ENCODE peak calls at places on chromosomes 13 and 19, in eight cellular contexts. X, I, P, Y, N, W, F and T are unnamed samples.

GRCh38 chr13:77810430-77810829 is 108.2 kb downstream of the EDNRB start:
- DNase-seq in F (no peak), X (no peak), I (peak), N (no peak), W (no peak), P (no peak), Y (peak), T (no peak)

GRCh38 chr13:36192166-36192565 is 22.2 kb downstream of the SOHLH2 start:
- DNase-seq in P (no peak), N (no peak), X (no peak), W (no peak), I (peak), F (no peak), Y (no peak), T (no peak)

GRCh38 chr19:31347356-31347755 is 1.9 kb downstream of the TSHZ3 start:
- DNase-seq in P (no peak), N (no peak), Y (no peak), F (no peak), W (no peak), I (no peak), X (no peak), T (no peak)

GRCh38 chr19:18396471-18397241 is 766 bp downstream of the LRRC25 start:
- DNase-seq in Y (no peak), F (no peak), I (no peak), P (no peak), W (no peak), X (no peak), N (no peak), T (no peak)

GRCh38 chr19:47707135-47707925 is 5.9 kb upstream of the EHD2 start:
- DNase-seq in X (peak), I (peak), W (peak), N (peak), P (peak), F (peak), Y (peak), T (no peak)

GRCh38 chr13:97946951-97947588 is 6.4 kb upstream of the IPO5 start:
- DNase-seq in X (no peak), N (no peak), F (no peak), P (no peak), W (no peak), I (no peak), Y (peak), T (no peak)

GRCh38 chr13:98749501-98749900 is 3.0 kb downstream of the SLC15A1 start:
- DNase-seq in W (no peak), N (no peak), I (no peak), X (no peak), Y (peak), P (no peak), F (no peak), T (no peak)

GRCh38 chr13:94620286-94620896 is 18.7 kb downstream of the GPR180 start:
- DNase-seq in F (peak), Y (peak), I (peak), P (no peak), X (no peak), N (peak), W (peak), T (no peak)

GRCh38 chr13:90415902-90416301 is 931.6 kb upstream of the MIR17HG start:
- DNase-seq in P (no peak), N (no peak), X (no peak), W (no peak), F (no peak), I (no peak), Y (peak), T (no peak)

GRCh38 chr19:10655457-10656312 is 1.5 kb downstream of the ILF3 start:
- DNase-seq in X (no peak), I (no peak), W (no peak), F (no peak), Y (peak), P (no peak), N (no peak), T (no peak)

GRCh38 chr13:104975272-104975671 is 1560.2 kb downstream of the EFNB2 start:
- DNase-seq in P (no peak), Y (no peak), X (no peak), F (no peak), W (no peak), I (no peak), N (no peak), T (no peak)

GRCh38 chr13:26557393-26558073 is at the start of gene WASF3:
- DNase-seq in W (peak), I (peak), X (no peak), Y (peak), P (peak), N (peak), F (peak), T (peak)

GRCh38 chr19:1725100-1726064 is 27.9 kb upstream of the ONECUT3 start:
- DNase-seq in F (no peak), Y (peak), W (no peak), X (no peak), P (peak), N (peak), I (peak), T (no peak)

GRCh38 chr19:3190470-3190770 is 4.7 kb downstream of the NCLN start:
- DNase-seq in Y (no peak), N (no peak), I (no peak), F (no peak), W (no peak), X (no peak), P (no peak), T (no peak)

GRCh38 chr13:113353254-113353653 is 10.7 kb downstream of the GRTP1 start:
- DNase-seq in X (no peak), Y (no peak), N (no peak), P (no peak), F (no peak), I (no peak), W (no peak), T (no peak)

GRCh38 chr19:15828121-15828620 is 12.7 kb upstream of the OR10H1 start:
- DNase-seq in X (no peak), I (no peak), P (no peak), N (no peak), Y (no peak), F (no peak), W (no peak), T (no peak)

GRCh38 chr13:76976488-76976887 is 15.4 kb upstream of the CLN5 start:
- DNase-seq in W (no peak), Y (peak), F (peak), X (no peak), I (no peak), N (no peak), P (no peak), T (no peak)

GRCh38 chr13:98580420-98580819 is 3.5 kb upstream of the STK24 start:
- DNase-seq in F (no peak), I (no peak), X (no peak), N (no peak), W (no peak), Y (no peak), P (no peak), T (no peak)

GRCh38 chr13:99983401-99984133 is 2.0 kb downstream of the ZIC2 start:
- DNase-seq in I (no peak), N (no peak), F (no peak), Y (no peak), W (no peak), P (no peak), X (no peak), T (no peak)

GRCh38 chr19:35641515-35642151 is at the start of gene ETV2:
- DNase-seq in I (no peak), W (no peak), X (no peak), F (no peak), N (peak), P (peak), Y (peak), T (no peak)

GRCh38 chr19:35133826-35134225 is 1.0 kb downstream of the LGI4 start:
- DNase-seq in W (no peak), X (no peak), I (no peak), F (no peak), N (no peak), P (no peak), Y (no peak), T (no peak)